ENCODE peak calls at places on chromosomes 12 and 14, in nine cellular contexts. F is fibroblast of the conjunctiva; N is NCI-H2081 treated with DMSO at 0.1 percent for 48 hours; Q is osteocyte; D is astrocyte; Z is activated naive CD4-positive, alpha-beta T cell treated with anti-CD3 and anti-CD28 coated beads, Interleukin-2, amount 50 U/mL, for 16 hours; H is iris pigment epithelial cell; C is mammary epithelial cell; R is right cardiac atrium. I is an unnamed sample.

GRCh38 chr12:6322969-6323339 is 12.5 kb downstream of the PLEKHG6 start:
- DNase-seq in F (no peak), N (no peak), Q (no peak), D (no peak), Z (no peak), H (no peak), C (no peak), R (no peak), I (no peak)

GRCh38 chr12:75724913-75725312 is 213.5 kb upstream of the KRR1 start:
- DNase-seq in F (peak), N (no peak), Q (no peak), D (peak), Z (no peak), H (peak), C (peak), R (no peak), I (no peak)

GRCh38 chr14:89719371-89720075 is 235.0 kb downstream of the EFCAB11 start:
- DNase-seq in F (no peak), N (no peak), Q (no peak), D (no peak), Z (no peak), H (no peak), C (no peak), R (no peak), I (no peak)

GRCh38 chr12:116121453-116121871 is 156.0 kb downstream of the MED13L start:
- DNase-seq in F (no peak), N (peak), Q (no peak), D (peak), Z (no peak), H (peak), C (peak), R (no peak), I (no peak)

GRCh38 chr14:90611936-90612335 is 204.3 kb downstream of the TTC7B start:
- DNase-seq in F (no peak), N (no peak), Q (no peak), D (no peak), Z (no peak), H (peak), C (no peak), R (no peak), I (no peak)

GRCh38 chr14:91299483-91300115 is 55.1 kb upstream of the GPR68 start:
- DNase-seq in F (no peak), N (no peak), Q (no peak), D (no peak), Z (peak), H (no peak), C (peak), R (no peak), I (no peak)

GRCh38 chr12:31005944-31006361 is 67.7 kb upstream of the DDX11 start:
- DNase-seq in F (no peak), N (no peak), Q (no peak), D (peak), Z (no peak), H (peak), C (peak), R (no peak), I (no peak)

GRCh38 chr12:78759387-78759786 is 105.2 kb upstream of the SYT1 start:
- DNase-seq in F (peak), N (no peak), Q (no peak), D (peak), Z (no peak), H (peak), C (peak), R (no peak), I (no peak)

GRCh38 chr12:68667896-68668295 is 18.9 kb upstream of the NUP107 start:
- DNase-seq in F (no peak), N (no peak), Q (no peak), D (no peak), Z (no peak), H (no peak), C (no peak), R (no peak), I (no peak)

GRCh38 chr12:98465950-98466349 is 49.4 kb upstream of the TMPO start:
- DNase-seq in F (no peak), N (no peak), Q (no peak), D (peak), Z (no peak), H (no peak), C (no peak), R (no peak), I (no peak)